ENCODE peak calls at places on chromosomes 12 and 14, in eight cellular contexts. One of them, this sample, is unnamed.

GRCh38 chr14:63388766-63389431 is 70.2 kb upstream of the GPHB5 start:
- DNase-seq in A549: peak
- DNase-seq in C1 segment of cervical spinal cord: no peak
- DNase-seq in Kasumi-1: peak
- DNase-seq in GM23248: peak
- DNase-seq in AG09309: peak
- DNase-seq in smooth muscle cell of the brain vasculature: peak
- DNase-seq in naive B cell: peak
- DNase-seq in this sample: no peak

GRCh38 chr12:91215940-91216454 is 33.4 kb upstream of the DCN start:
- DNase-seq in smooth muscle cell of the brain vasculature: no peak
- DNase-seq in GM23248: peak
- DNase-seq in AG09309: peak
- DNase-seq in A549: no peak
- DNase-seq in naive B cell: no peak
- DNase-seq in C1 segment of cervical spinal cord: no peak
- DNase-seq in Kasumi-1: no peak
- DNase-seq in this sample: no peak

GRCh38 chr12:69108024-69108423 is 131.3 kb upstream of the CPSF6 start:
- DNase-seq in A549: no peak
- DNase-seq in GM23248: no peak
- DNase-seq in smooth muscle cell of the brain vasculature: peak
- DNase-seq in Kasumi-1: no peak
- DNase-seq in AG09309: no peak
- DNase-seq in C1 segment of cervical spinal cord: no peak
- DNase-seq in naive B cell: no peak
- DNase-seq in this sample: no peak

GRCh38 chr12:11707535-11707934 is 58.1 kb downstream of the ETV6 start:
- DNase-seq in Kasumi-1: no peak
- DNase-seq in A549: no peak
- DNase-seq in naive B cell: no peak
- DNase-seq in smooth muscle cell of the brain vasculature: no peak
- DNase-seq in C1 segment of cervical spinal cord: no peak
- DNase-seq in GM23248: no peak
- DNase-seq in AG09309: no peak
- DNase-seq in this sample: no peak

GRCh38 chr12:48028541-48029400 is 24.5 kb upstream of the COL2A1 start:
- DNase-seq in A549: no peak
- DNase-seq in smooth muscle cell of the brain vasculature: no peak
- DNase-seq in C1 segment of cervical spinal cord: no peak
- DNase-seq in GM23248: no peak
- DNase-seq in Kasumi-1: no peak
- DNase-seq in AG09309: no peak
- DNase-seq in naive B cell: no peak
- DNase-seq in this sample: no peak

GRCh38 chr12:113838896-113839295 is 127.2 kb downstream of the RBM19 start:
- DNase-seq in A549: no peak
- DNase-seq in smooth muscle cell of the brain vasculature: no peak
- DNase-seq in C1 segment of cervical spinal cord: no peak
- DNase-seq in GM23248: no peak
- DNase-seq in naive B cell: no peak
- DNase-seq in AG09309: no peak
- DNase-seq in Kasumi-1: no peak
- DNase-seq in this sample: no peak

GRCh38 chr12:182381-182883 is 31.5 kb downstream of the SLC6A12 start:
- DNase-seq in Kasumi-1: peak
- DNase-seq in GM23248: peak
- DNase-seq in C1 segment of cervical spinal cord: no peak
- DNase-seq in smooth muscle cell of the brain vasculature: no peak
- DNase-seq in A549: peak
- DNase-seq in AG09309: no peak
- DNase-seq in naive B cell: no peak
- DNase-seq in this sample: no peak

GRCh38 chr12:46920503-46920902 is 94.7 kb upstream of the SLC38A4 start:
- DNase-seq in A549: no peak
- DNase-seq in naive B cell: peak
- DNase-seq in AG09309: no peak
- DNase-seq in C1 segment of cervical spinal cord: no peak
- DNase-seq in Kasumi-1: no peak
- DNase-seq in smooth muscle cell of the brain vasculature: no peak
- DNase-seq in GM23248: no peak
- DNase-seq in this sample: no peak

GRCh38 chr12:121005346-121005815 is 10.9 kb downstream of the C12orf43 start:
- DNase-seq in GM23248: peak
- DNase-seq in naive B cell: no peak
- DNase-seq in Kasumi-1: peak
- DNase-seq in smooth muscle cell of the brain vasculature: peak
- DNase-seq in C1 segment of cervical spinal cord: no peak
- DNase-seq in A549: no peak
- DNase-seq in AG09309: no peak
- DNase-seq in this sample: no peak

GRCh38 chr14:102943979-102944378 is 21.5 kb downstream of the AMN start:
- DNase-seq in A549: no peak
- DNase-seq in Kasumi-1: no peak
- DNase-seq in AG09309: no peak
- DNase-seq in naive B cell: no peak
- DNase-seq in GM23248: no peak
- DNase-seq in smooth muscle cell of the brain vasculature: no peak
- DNase-seq in C1 segment of cervical spinal cord: no peak
- DNase-seq in this sample: no peak

GRCh38 chr12:8637244-8637643 is 24.6 kb upstream of the AICDA start:
- DNase-seq in A549: no peak
- DNase-seq in GM23248: no peak
- DNase-seq in naive B cell: no peak
- DNase-seq in C1 segment of cervical spinal cord: no peak
- DNase-seq in Kasumi-1: no peak
- DNase-seq in smooth muscle cell of the brain vasculature: no peak
- DNase-seq in AG09309: no peak
- DNase-seq in this sample: no peak

GRCh38 chr14:104604461-104605449 is at the start of gene TMEM179:
- DNase-seq in GM23248: peak
- DNase-seq in C1 segment of cervical spinal cord: no peak
- DNase-seq in naive B cell: no peak
- DNase-seq in A549: no peak
- DNase-seq in AG09309: no peak
- DNase-seq in smooth muscle cell of the brain vasculature: no peak
- DNase-seq in Kasumi-1: no peak
- DNase-seq in this sample: no peak

GRCh38 chr12:1838223-1838993 is 18.0 kb downstream of the LRTM2 start:
- DNase-seq in naive B cell: no peak
- DNase-seq in AG09309: no peak
- DNase-seq in C1 segment of cervical spinal cord: no peak
- DNase-seq in A549: no peak
- DNase-seq in GM23248: no peak
- DNase-seq in smooth muscle cell of the brain vasculature: no peak
- DNase-seq in Kasumi-1: no peak
- DNase-seq in this sample: no peak

GRCh38 chr12:113981876-113982275 is 15.8 kb upstream of the RBM19 start:
- DNase-seq in GM23248: no peak
- DNase-seq in C1 segment of cervical spinal cord: no peak
- DNase-seq in Kasumi-1: no peak
- DNase-seq in A549: no peak
- DNase-seq in naive B cell: no peak
- DNase-seq in smooth muscle cell of the brain vasculature: no peak
- DNase-seq in AG09309: no peak
- DNase-seq in this sample: no peak

GRCh38 chr14:22438742-22439141 is 150.3 kb downstream of the DAD1 start:
- DNase-seq in naive B cell: no peak
- DNase-seq in A549: no peak
- DNase-seq in GM23248: no peak
- DNase-seq in Kasumi-1: no peak
- DNase-seq in smooth muscle cell of the brain vasculature: no peak
- DNase-seq in C1 segment of cervical spinal cord: no peak
- DNase-seq in AG09309: no peak
- DNase-seq in this sample: no peak

GRCh38 chr14:99821519-99822165 is 28.4 kb downstream of the EML1 start:
- DNase-seq in C1 segment of cervical spinal cord: no peak
- DNase-seq in smooth muscle cell of the brain vasculature: no peak
- DNase-seq in A549: no peak
- DNase-seq in GM23248: peak
- DNase-seq in AG09309: peak
- DNase-seq in Kasumi-1: no peak
- DNase-seq in naive B cell: no peak
- DNase-seq in this sample: no peak

GRCh38 chr12:97063292-97063935 is 156.4 kb downstream of the NEDD1 start:
- DNase-seq in AG09309: no peak
- DNase-seq in C1 segment of cervical spinal cord: no peak
- DNase-seq in smooth muscle cell of the brain vasculature: no peak
- DNase-seq in Kasumi-1: no peak
- DNase-seq in naive B cell: no peak
- DNase-seq in A549: no peak
- DNase-seq in GM23248: no peak
- DNase-seq in this sample: no peak

GRCh38 chr12:85374981-85375380 is 95.0 kb downstream of the ALX1 start:
- DNase-seq in AG09309: no peak
- DNase-seq in A549: no peak
- DNase-seq in smooth muscle cell of the brain vasculature: no peak
- DNase-seq in Kasumi-1: no peak
- DNase-seq in GM23248: no peak
- DNase-seq in C1 segment of cervical spinal cord: no peak
- DNase-seq in naive B cell: no peak
- DNase-seq in this sample: no peak

GRCh38 chr12:5047094-5047493 is 3.4 kb downstream of the KCNA5 start:
- DNase-seq in smooth muscle cell of the brain vasculature: no peak
- DNase-seq in Kasumi-1: no peak
- DNase-seq in naive B cell: no peak
- DNase-seq in C1 segment of cervical spinal cord: no peak
- DNase-seq in AG09309: no peak
- DNase-seq in A549: no peak
- DNase-seq in GM23248: peak
- DNase-seq in this sample: no peak

GRCh38 chr12:67916266-67916970 is 72.8 kb upstream of the IFNG-AS1 start:
- DNase-seq in naive B cell: no peak
- DNase-seq in smooth muscle cell of the brain vasculature: no peak
- DNase-seq in C1 segment of cervical spinal cord: no peak
- DNase-seq in AG09309: peak
- DNase-seq in GM23248: peak
- DNase-seq in Kasumi-1: no peak
- DNase-seq in A549: no peak
- DNase-seq in this sample: no peak

This sample was measured in glomerular endothelial cell.